ENCODE peak calls at places on chromosomes 4 and X, in seven cellular contexts. M is HEK293T; O is left cardiac atrium; X is activated CD4-positive, alpha-beta T cell treated with anti-CD3 and anti-CD28 coated beads for 4 hours; D is head of caudate nucleus; T is lower lobe of right lung; R is central memory CD4-positive, alpha-beta T cell. Q is an unnamed sample.
A peak's percentile ranks its signal among the peaks of the same experiment; 100 is the strongest.

GRCh38 chrX:133569217-133569616 is 153.9 kb upstream of the GPC4 start:
- DNase-seq in M (no peak), O (no peak), X (no peak), D (no peak), T (no peak), R (no peak), Q (no peak)

GRCh38 chr4:76585897-76586360 is 150.9 kb downstream of the SHROOM3 start:
- DNase-seq in M (peak; percentile 65), O (peak; percentile 78), X (no peak), D (peak; percentile 21), T (peak; percentile 92), R (no peak), Q (no peak)

GRCh38 chr4:76301068-76301774 is 5.3 kb upstream of the STBD1 start:
- DNase-seq in M (peak; percentile 17), O (no peak), X (no peak), D (no peak), T (no peak), R (no peak), Q (no peak)

GRCh38 chr4:43943998-43944397 is 504.6 kb downstream of the KCTD8 start:
- DNase-seq in M (no peak), O (no peak), X (no peak), D (no peak), T (no peak), R (no peak), Q (no peak)

GRCh38 chr4:87219648-87220093 is 747 bp downstream of the KLHL8 start:
- DNase-seq in M (peak; percentile 30), O (peak; percentile 58), X (peak; percentile 49), D (peak; percentile 71), T (peak; percentile 76), R (no peak), Q (peak; percentile 33)

GRCh38 chr4:3013839-3014350 is 50.5 kb downstream of the GRK4 start:
- DNase-seq in M (no peak), O (no peak), X (no peak), D (no peak), T (no peak), R (no peak), Q (no peak)

GRCh38 chr4:100422911-100423310 is 94.9 kb downstream of the EMCN start:
- DNase-seq in M (no peak), O (no peak), X (no peak), D (no peak), T (no peak), R (no peak), Q (no peak)

GRCh38 chr4:121370729-121371325 is 10.0 kb downstream of the QRFPR start:
- DNase-seq in M (peak; percentile 19), O (peak; percentile 44), X (peak; percentile 3), D (peak; percentile 63), T (no peak), R (peak; percentile 12), Q (no peak)

GRCh38 chrX:39973810-39974209 is 123.9 kb downstream of the BCOR start:
- DNase-seq in M (no peak), O (no peak), X (no peak), D (no peak), T (no peak), R (no peak), Q (no peak)

GRCh38 chrX:104432321-104432720 is 133.7 kb upstream of the IL1RAPL2 start:
- DNase-seq in M (no peak), O (no peak), X (no peak), D (no peak), T (no peak), R (no peak), Q (no peak)

GRCh38 chr4:124111922-124112321 is 600.6 kb downstream of the ANKRD50 start:
- DNase-seq in M (peak; percentile 40), O (no peak), X (no peak), D (no peak), T (no peak), R (no peak), Q (no peak)

GRCh38 chr4:122073615-122074014 is 78.5 kb upstream of the BLTP1 start:
- DNase-seq in M (no peak), O (no peak), X (no peak), D (no peak), T (no peak), R (no peak), Q (no peak)

GRCh38 chr4:8917868-8918783 is 46.5 kb upstream of the HMX1 start:
- DNase-seq in M (peak; percentile 89), O (peak; percentile 54), X (peak; percentile 21), D (peak; percentile 88), T (peak; percentile 69), R (peak; percentile 19), Q (peak; percentile 12)

GRCh38 chr4:77911842-77912450 is 49.3 kb downstream of the MRPL1 start:
- DNase-seq in M (no peak), O (no peak), X (no peak), D (no peak), T (no peak), R (no peak), Q (no peak)

GRCh38 chrX:46849933-46850332 is 13.1 kb downstream of the RP2 start:
- DNase-seq in M (no peak), O (no peak), X (no peak), D (no peak), T (no peak), R (no peak), Q (no peak)

GRCh38 chr4:147056951-147057630 is 111.4 kb upstream of the TTC29 start:
- DNase-seq in M (no peak), O (no peak), X (no peak), D (no peak), T (no peak), R (no peak), Q (no peak)

GRCh38 chr4:168411318-168412150 is 68.8 kb downstream of the DDX60L start:
- DNase-seq in M (no peak), O (no peak), X (no peak), D (no peak), T (no peak), R (no peak), Q (no peak)

GRCh38 chr4:159446266-159446976 is 343.5 kb downstream of the RAPGEF2 start:
- DNase-seq in M (peak; percentile 69), O (peak; percentile 28), X (no peak), D (peak; percentile 58), T (no peak), R (peak; percentile 1), Q (no peak)